ENCODE peak calls at places on chromosome 9, in four cellular contexts. F is stimulated activated CD4-positive, alpha-beta T cell treated with anti-CD3 and anti-CD28 coated beads, Interleukin-2, amount 100 ng/mL, for 48 hours; S is MCF 10A; U is fibroblast of lung. A is an unnamed sample.

GRCh38 chr9:114396558-114397218 is 8.9 kb upstream of the AKNA start:
- DNase-seq in F (no peak), S (no peak), U (peak), A (no peak)

GRCh38 chr9:33273972-33274328 is 9.1 kb downstream of the CHMP5 start:
- DNase-seq in F (no peak), S (no peak), U (no peak), A (no peak)

GRCh38 chr9:3059781-3060468 is 216.0 kb upstream of the PUM3 start:
- DNase-seq in F (no peak), S (no peak), U (no peak), A (no peak)

GRCh38 chr9:117365438-117365837 is 49.4 kb downstream of the ASTN2 start:
- DNase-seq in F (no peak), S (no peak), U (no peak), A (no peak)

GRCh38 chr9:90600029-90600428 is 42.6 kb downstream of the DIRAS2 start:
- DNase-seq in F (no peak), S (peak), U (no peak), A (no peak)

GRCh38 chr9:78029601-78030552 is 1.7 kb downstream of the GNAQ start:
- DNase-seq in F (peak), S (peak), U (peak), A (peak)

GRCh38 chr9:75432386-75432785 is 344.1 kb downstream of the OSTF1 start:
- DNase-seq in F (no peak), S (no peak), U (no peak), A (no peak)

GRCh38 chr9:69376651-69377050 is 51.6 kb downstream of the ENTREP1 start:
- DNase-seq in F (no peak), S (peak), U (peak), A (no peak)

GRCh38 chr9:134205636-134206316 is 41.4 kb upstream of the RNU6ATAC start:
- DNase-seq in F (no peak), S (no peak), U (no peak), A (no peak)

GRCh38 chr9:95182854-95183563 is 134.5 kb downstream of the FANCC start:
- DNase-seq in F (no peak), S (no peak), U (no peak), A (no peak)

GRCh38 chr9:111056554-111056953 is 18.3 kb upstream of the LPAR1 start:
- DNase-seq in F (no peak), S (peak), U (peak), A (no peak)

A was measured in effector memory CD8-positive, alpha-beta T cell.